ENCODE peak calls at places on chromosomes 3 and 15, in seven cellular contexts. J is HepG2, A is K562, M is SK-N-SH, C is GM12878, V is HCT116, F is H1. Z is an unnamed sample.

GRCh38 chr15:40459391-40460015 is 11.3 kb upstream of the CHST14 start:
- DNase-seq in J (no peak), A (no peak), M (no peak), C (no peak), V (no peak), F (no peak), Z (no peak)

GRCh38 chr15:40714144-40714543 is 19.2 kb downstream of the RAD51 start:
- DNase-seq in J (no peak), A (no peak), M (no peak), C (no peak), V (no peak), F (no peak), Z (peak)

GRCh38 chr15:89197503-89197971 is 23.8 kb downstream of the RLBP1 start:
- DNase-seq in J (peak), A (no peak), M (no peak), C (no peak), V (peak), F (no peak), Z (peak)

GRCh38 chr3:107242579-107242978 is 134.7 kb upstream of the CCDC54 start:
- DNase-seq in J (no peak), A (no peak), M (no peak), C (no peak), V (no peak), F (no peak), Z (no peak)

GRCh38 chr15:85600001-85600400 is 194.7 kb downstream of the KLHL25 start:
- DNase-seq in J (no peak), A (no peak), M (no peak), C (no peak), V (no peak), F (no peak), Z (no peak)

GRCh38 chr3:160450846-160451245 is 1.3 kb upstream of the TRIM59 start:
- DNase-seq in J (no peak), A (no peak), M (peak), C (no peak), V (no peak), F (no peak), Z (no peak)

GRCh38 chr15:35752134-35752466 is 206.1 kb upstream of the DPH6 start:
- DNase-seq in J (no peak), A (no peak), M (no peak), C (no peak), V (no peak), F (no peak), Z (no peak)

GRCh38 chr3:28295819-28296364 is 52.6 kb upstream of the ZCWPW2 start:
- DNase-seq in J (no peak), A (no peak), M (no peak), C (no peak), V (no peak), F (no peak), Z (no peak)

GRCh38 chr15:81117136-81117535 is 16.9 kb upstream of the CFAP161 start:
- DNase-seq in J (no peak), A (no peak), M (no peak), C (no peak), V (no peak), F (no peak), Z (no peak)

GRCh38 chr3:138824114-138824506 is 10.6 kb downstream of the PIK3CB start:
- DNase-seq in J (no peak), A (no peak), M (no peak), C (no peak), V (no peak), F (no peak), Z (no peak)

GRCh38 chr15:78392430-78392829 is 45.6 kb upstream of the IREB2 start:
- DNase-seq in J (no peak), A (no peak), M (peak), C (no peak), V (no peak), F (no peak), Z (no peak)

GRCh38 chr3:18559323-18559972 is 134.3 kb upstream of the SATB1 start:
- DNase-seq in J (peak), A (no peak), M (peak), C (no peak), V (peak), F (peak), Z (peak)

GRCh38 chr15:100114100-100114499 is 227.7 kb downstream of the ADAMTS17 start:
- DNase-seq in J (no peak), A (no peak), M (no peak), C (no peak), V (no peak), F (no peak), Z (no peak)

GRCh38 chr3:174125267-174125844 is 727.8 kb downstream of the NLGN1 start:
- DNase-seq in J (peak), A (peak), M (peak), C (no peak), V (peak), F (no peak), Z (peak)

GRCh38 chr3:60303160-60303559 is 948.1 kb downstream of the FHIT start:
- DNase-seq in J (no peak), A (no peak), M (no peak), C (no peak), V (no peak), F (no peak), Z (no peak)

GRCh38 chr15:73573572-73573971 is 59.6 kb downstream of the NPTN start:
- DNase-seq in J (no peak), A (no peak), M (no peak), C (no peak), V (no peak), F (no peak), Z (no peak)

GRCh38 chr3:140203510-140203909 is 268.5 kb downstream of the CLSTN2 start:
- DNase-seq in J (no peak), A (no peak), M (no peak), C (no peak), V (no peak), F (no peak), Z (no peak)

GRCh38 chr3:122301063-122301462 is 24.0 kb upstream of the CSTA start:
- DNase-seq in J (no peak), A (no peak), M (no peak), C (peak), V (no peak), F (no peak), Z (no peak)

GRCh38 chr15:84949043-84949442 is 32.6 kb upstream of the PDE8A start:
- DNase-seq in J (no peak), A (no peak), M (no peak), C (no peak), V (no peak), F (no peak), Z (no peak)

GRCh38 chr15:52040167-52040900 is 21.3 kb downstream of the MAPK6 start:
- DNase-seq in J (no peak), A (peak), M (no peak), C (no peak), V (no peak), F (no peak), Z (no peak)

GRCh38 chr3:22263042-22263441 is 512.0 kb upstream of the ZNF385D start:
- DNase-seq in J (no peak), A (no peak), M (no peak), C (no peak), V (no peak), F (no peak), Z (no peak)

GRCh38 chr3:186618318-186618938 is 5.6 kb downstream of the AHSG start:
- DNase-seq in J (no peak), A (no peak), M (no peak), C (no peak), V (no peak), F (no peak), Z (no peak)

GRCh38 chr3:170436697-170437096 is 18.0 kb downstream of the CLDN11 start:
- DNase-seq in J (no peak), A (no peak), M (no peak), C (no peak), V (no peak), F (no peak), Z (no peak)

GRCh38 chr3:128549283-128550112 is 56.5 kb upstream of the GATA2 start:
- DNase-seq in J (peak), A (peak), M (peak), C (no peak), V (no peak), F (no peak), Z (no peak)

GRCh38 chr3:45575491-45575923 is 19.0 kb upstream of the LIMD1 start:
- DNase-seq in J (no peak), A (no peak), M (no peak), C (no peak), V (no peak), F (no peak), Z (no peak)

GRCh38 chr3:45583021-45583851 is 11.3 kb upstream of the LIMD1 start:
- DNase-seq in J (peak), A (no peak), M (peak), C (no peak), V (no peak), F (no peak), Z (no peak)

GRCh38 chr3:45579251-45579650 is 15.3 kb upstream of the LIMD1 start:
- DNase-seq in J (no peak), A (no peak), M (no peak), C (no peak), V (no peak), F (no peak), Z (no peak)

GRCh38 chr3:45582407-45582806 is 12.1 kb upstream of the LIMD1 start:
- DNase-seq in J (no peak), A (no peak), M (no peak), C (no peak), V (no peak), F (no peak), Z (no peak)

DNA sequence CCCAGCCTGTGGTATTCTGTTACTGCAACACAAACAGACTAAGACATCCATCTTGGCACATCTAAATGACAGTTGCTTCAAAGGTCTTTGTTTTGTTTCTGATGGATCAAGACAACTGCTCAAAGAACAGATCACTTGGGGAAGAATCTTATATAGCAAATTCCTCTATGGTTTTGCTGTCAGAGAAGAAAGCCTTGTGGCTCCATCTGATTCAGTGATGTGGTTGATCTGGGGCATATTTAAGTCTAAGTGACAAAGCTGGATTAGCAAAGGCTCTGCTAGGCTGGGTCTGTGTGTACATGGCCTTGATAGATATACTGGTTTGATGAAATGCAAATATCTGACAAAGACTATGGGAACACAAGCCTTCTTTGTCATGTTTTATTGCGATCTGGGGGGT is 14.4 kb upstream of the LIMD1 start:
- DNase-seq in J (no peak), A (no peak), M (no peak), C (no peak), V (no peak), F (no peak), Z (no peak)
- TF ChIP-seq JUND in J (no peak), A (no peak), M (no peak), C (no peak), V (no peak), F (no peak), Z (no peak)

GRCh38 chr3:42610978-42611377 is 10.5 kb downstream of the NKTR start:
- DNase-seq in J (no peak), A (no peak), M (no peak), C (no peak), V (no peak), F (no peak), Z (no peak)

GRCh38 chr3:42605550-42606173 is 5.2 kb downstream of the NKTR start:
- DNase-seq in J (peak), A (peak), M (no peak), C (no peak), V (no peak), F (no peak), Z (no peak)

GRCh38 chr3:42612928-42613327 is 12.4 kb downstream of the NKTR start:
- DNase-seq in J (no peak), A (no peak), M (no peak), C (peak), V (no peak), F (no peak), Z (no peak)

GRCh38 chr3:42612147-42612680 is 11.7 kb downstream of the NKTR start:
- DNase-seq in J (no peak), A (no peak), M (no peak), C (no peak), V (no peak), F (no peak), Z (no peak)

DNA sequence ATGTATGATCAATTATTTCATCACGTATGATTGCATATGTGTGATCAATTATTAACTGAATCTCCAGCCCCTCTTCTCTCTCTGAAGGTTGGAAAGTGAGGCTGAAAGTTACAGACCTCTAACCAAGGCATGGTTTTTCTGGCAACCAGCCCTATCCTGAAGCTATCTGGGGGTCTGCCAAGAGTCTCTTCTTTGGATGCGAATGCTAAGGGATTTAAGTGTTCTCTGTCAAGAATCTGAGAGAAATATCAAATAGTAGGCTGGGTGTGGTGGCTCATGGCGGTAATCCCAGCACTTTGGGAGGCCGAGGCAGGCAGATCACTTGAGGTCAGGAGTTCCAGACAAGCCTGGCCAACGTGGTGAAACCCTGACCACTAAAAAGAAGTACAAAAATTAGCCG is 8.1 kb downstream of the NKTR start:
- DNase-seq in J (no peak), A (no peak), M (no peak), C (no peak), V (no peak), F (no peak), Z (no peak)
- TF ChIP-seq JUND in J (no peak), A (no peak), M (no peak), C (no peak), V (no peak), F (no peak), Z (no peak)

GRCh38 chr3:43774799-43775198 is 84.1 kb downstream of the ABHD5 start:
- DNase-seq in J (no peak), A (no peak), M (no peak), C (no peak), V (no peak), F (no peak), Z (no peak)
- TF ChIP-seq JUND in J (no peak), A (no peak), M (no peak), C (no peak), V (no peak), F (no peak), Z (no peak)

DNA sequence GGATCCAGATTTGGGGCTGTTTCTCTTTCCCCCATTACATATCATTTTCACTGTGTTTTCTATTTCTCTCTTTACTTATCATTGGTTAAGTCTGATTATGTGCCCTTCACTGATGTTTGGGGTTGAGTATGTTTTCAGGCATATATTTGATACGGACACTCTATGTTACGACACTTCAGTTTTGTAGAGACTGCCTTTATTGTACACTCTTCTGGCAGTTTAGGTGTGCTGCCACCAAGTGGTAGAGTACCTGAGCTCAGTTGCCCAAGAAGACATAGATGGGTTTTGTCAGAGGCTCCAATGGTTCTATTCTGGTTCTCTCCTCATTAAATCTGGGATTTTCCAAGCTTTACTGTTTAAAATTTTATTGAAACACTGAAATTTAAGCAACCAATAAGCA is 255.0 kb upstream of the ROPN1 start:
- DNase-seq in J (peak), A (peak), M (no peak), C (no peak), V (peak), F (no peak), Z (peak)
- TF ChIP-seq JUND in J (no peak), A (no peak), M (no peak), C (no peak), V (no peak), F (no peak), Z (no peak)

DNA sequence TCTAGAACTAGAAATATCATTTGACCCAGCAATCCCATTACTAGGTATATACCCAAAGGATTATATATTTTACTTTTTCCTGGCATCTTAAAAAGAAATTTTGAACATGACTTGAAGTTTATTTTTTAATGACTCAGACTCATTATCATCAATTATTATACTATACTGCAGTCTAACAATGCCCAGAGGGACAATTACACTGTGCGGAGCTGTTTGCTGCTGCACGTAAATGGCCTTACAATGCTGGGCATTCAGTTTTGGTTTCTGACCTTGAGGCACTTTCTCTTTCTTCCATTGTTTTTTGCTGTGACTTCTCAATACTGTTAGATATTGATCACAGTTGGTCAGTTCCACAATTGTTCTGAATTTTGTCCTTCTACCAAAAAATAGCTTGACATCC is 128.8 kb downstream of the GBE1 start:
- DNase-seq in J (no peak), A (no peak), M (no peak), C (no peak), V (no peak), F (no peak), Z (no peak)
- TF ChIP-seq JUND in J (no peak), A (no peak), M (no peak), C (no peak), V (no peak), F (no peak), Z (no peak)

DNA sequence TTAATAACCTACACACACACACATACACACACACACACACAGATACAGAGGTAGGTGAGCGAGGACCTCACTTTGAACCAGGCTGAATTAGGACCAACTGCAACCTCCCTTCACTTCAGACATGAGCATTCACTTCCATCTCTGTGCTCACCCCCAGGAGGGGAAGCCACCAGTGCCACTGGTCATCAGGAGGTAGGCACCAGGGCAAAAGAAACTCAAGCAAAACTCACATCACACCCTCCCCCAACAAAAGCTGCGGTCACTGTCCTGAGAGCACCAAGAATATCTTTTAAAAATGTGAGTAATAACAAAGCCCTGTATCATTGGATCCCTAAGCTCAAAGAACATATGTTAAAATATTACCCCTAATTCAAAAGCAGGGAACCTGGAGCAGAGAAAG is 8.1 kb downstream of the FOXP1 start:
- DNase-seq in J (no peak), A (no peak), M (no peak), C (no peak), V (no peak), F (no peak), Z (no peak)
- TF ChIP-seq JUND in J (no peak), A (no peak), M (no peak), C (no peak), V (no peak), F (no peak), Z (no peak)

DNA sequence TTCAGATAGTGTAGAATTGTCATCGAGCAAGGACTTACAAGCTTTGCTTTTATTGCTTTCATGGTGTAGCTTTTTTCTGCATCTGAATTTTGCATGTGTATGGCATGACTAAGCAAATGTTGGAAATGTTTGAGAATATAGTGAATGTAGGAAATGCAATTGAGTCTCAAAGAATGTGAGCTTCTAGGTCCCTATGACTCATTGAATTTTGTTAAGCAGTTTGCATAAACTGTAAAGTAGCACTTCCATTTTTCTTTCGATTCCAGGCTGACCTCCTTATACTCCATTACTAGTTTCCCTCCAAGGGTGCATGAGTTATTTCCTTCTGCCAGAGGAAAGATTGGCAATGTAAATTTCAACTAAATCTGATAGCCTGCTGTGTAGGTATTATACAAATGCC is 619.2 kb downstream of the DIPK2A start:
- DNase-seq in J (no peak), A (no peak), M (no peak), C (no peak), V (no peak), F (peak), Z (no peak)
- TF ChIP-seq JUND in J (no peak), A (no peak), M (no peak), C (no peak), V (no peak), F (no peak), Z (no peak)

GRCh38 chr3:127454051-127454450 is 136.5 kb downstream of the TPRA1 start:
- DNase-seq in J (no peak), A (no peak), M (no peak), C (no peak), V (no peak), F (no peak), Z (no peak)
- TF ChIP-seq JUND in J (no peak), A (no peak), M (no peak), C (no peak), V (no peak), F (no peak), Z (no peak)

GRCh38 chr3:23495507-23495906 is 292.4 kb downstream of the UBE2E2 start:
- DNase-seq in J (no peak), A (no peak), M (peak), C (no peak), V (no peak), F (no peak), Z (no peak)
- TF ChIP-seq JUND in J (no peak), A (no peak), M (no peak), C (no peak), V (no peak), F (no peak), Z (no peak)

GRCh38 chr3:152519376-152519775 is 250.6 kb downstream of the MBNL1 start:
- DNase-seq in J (no peak), A (no peak), M (no peak), C (no peak), V (no peak), F (no peak), Z (no peak)
- TF ChIP-seq JUND in J (no peak), A (no peak), M (no peak), C (no peak), V (no peak), F (no peak), Z (no peak)

Z was measured in T47D.